ENCODE peak calls at places on chromosomes 11 and 22, in ten cellular contexts. Y, S, I, E, B, V, T, F, A and U are unnamed samples.

GRCh38 chr11:36818410-36818809 is 220.4 kb upstream of the RAG2 start:
- DNase-seq in T (no peak), V (peak; percentile 23), Y (peak; percentile 34), I (peak; percentile 13), F (no peak), E (no peak), A (no peak), B (no peak), S (no peak), U (no peak)

GRCh38 chr11:110779108-110779507 is 66.9 kb upstream of the ARHGAP20 start:
- DNase-seq in B (no peak), Y (no peak), F (no peak), E (no peak), T (no peak), A (no peak), I (no peak), V (no peak), S (no peak), U (no peak)

GRCh38 chr11:102458531-102458930 is 6.0 kb upstream of the TMEM123 start:
- DNase-seq in Y (no peak), E (no peak), A (no peak), F (no peak), T (no peak), I (no peak), S (no peak), B (peak; percentile 60), V (no peak), U (no peak)

GRCh38 chr11:115927823-115928329 is 423.7 kb upstream of the CADM1 start:
- DNase-seq in I (no peak), B (no peak), E (no peak), T (no peak), V (no peak), S (no peak), F (no peak), A (no peak), Y (no peak), U (no peak)

GRCh38 chr11:3856856-3857553 is 1.5 kb downstream of the STIM1 start:
- DNase-seq in A (no peak), Y (no peak), I (no peak), B (no peak), T (no peak), S (no peak), V (no peak), F (no peak), E (no peak), U (no peak)

GRCh38 chr22:44628273-44628672 is 73.7 kb upstream of the PRR5 start:
- DNase-seq in B (no peak), T (peak; percentile 63), V (no peak), S (no peak), E (no peak), A (no peak), I (no peak), F (no peak), Y (no peak), U (no peak)

GRCh38 chr11:83971063-83971462 is 684.9 kb upstream of the CCDC90B start:
- DNase-seq in E (no peak), T (no peak), F (no peak), V (no peak), A (peak; percentile 0), I (no peak), Y (peak; percentile 27), B (peak; percentile 1), S (peak; percentile 2), U (no peak)

GRCh38 chr11:7098235-7098832 is 9.5 kb downstream of the RBMXL2 start:
- DNase-seq in F (peak; percentile 39), E (no peak), V (peak; percentile 56), S (peak; percentile 25), A (peak; percentile 46), I (peak; percentile 67), B (peak; percentile 69), T (no peak), Y (peak; percentile 64), U (no peak)

DNA sequence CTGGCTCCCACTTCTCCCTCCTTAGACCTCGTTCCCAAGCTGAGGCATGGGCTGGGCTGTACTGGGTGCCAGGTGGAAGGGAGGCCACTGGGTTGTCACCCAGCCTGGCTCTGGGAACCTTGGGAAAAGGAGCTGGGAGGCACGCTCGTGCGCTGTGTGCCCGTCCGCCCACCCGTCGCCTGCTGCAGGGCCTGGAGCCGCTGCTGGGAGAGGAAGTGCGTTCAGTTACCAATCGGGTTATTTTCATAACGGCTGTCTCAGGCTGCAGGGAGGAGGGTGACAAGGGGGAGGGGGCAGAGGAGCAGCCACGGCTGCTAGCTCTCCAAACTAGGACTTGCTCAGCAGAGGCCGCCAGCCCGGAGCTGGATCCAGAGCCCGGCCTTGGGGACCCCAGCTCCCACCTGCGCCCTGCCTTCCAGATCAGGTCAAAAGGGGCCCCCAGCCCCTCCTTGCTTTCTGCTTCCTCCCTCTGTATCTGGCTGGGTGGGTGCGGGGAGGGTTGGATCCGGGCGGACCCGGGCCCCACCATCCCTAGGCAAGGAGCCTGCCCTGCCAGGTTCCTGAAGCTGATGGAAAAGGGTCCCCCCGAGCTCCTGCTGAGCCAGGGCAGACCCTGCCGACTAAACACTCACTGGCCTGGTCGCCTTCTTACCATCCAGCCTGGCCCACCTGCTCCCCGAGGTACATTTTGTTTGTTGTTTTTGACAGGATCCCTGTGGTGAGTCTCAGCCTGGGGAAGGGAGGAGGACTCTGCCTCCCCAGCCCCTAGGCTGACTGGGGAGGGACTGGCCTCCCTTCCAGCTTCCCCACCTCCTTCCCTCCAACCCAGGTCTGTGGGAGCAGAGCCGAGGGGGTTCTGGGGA is 14.3 kb downstream of the DGKZ start:
- DNase-seq in A (peak; percentile 72), V (no peak), B (peak; percentile 63), F (no peak), T (peak; percentile 87), E (peak; percentile 66), I (peak; percentile 82), Y (peak; percentile 87), S (no peak), U (no peak)
- H3K27ac ChIP-seq in A (peak overlapping the region; percentile 66), V (peak overlapping the region; percentile 67), B (peak overlapping the region; percentile 82), F (peak overlapping the region; percentile 85), T (no peak overlapping the region), E (peak overlapping the region; percentile 88), I (peak overlapping the region; percentile 94), Y (peak overlapping the region; percentile 77), S (no peak overlapping the region), U (peak overlapping the region; percentile 71)

DNA sequence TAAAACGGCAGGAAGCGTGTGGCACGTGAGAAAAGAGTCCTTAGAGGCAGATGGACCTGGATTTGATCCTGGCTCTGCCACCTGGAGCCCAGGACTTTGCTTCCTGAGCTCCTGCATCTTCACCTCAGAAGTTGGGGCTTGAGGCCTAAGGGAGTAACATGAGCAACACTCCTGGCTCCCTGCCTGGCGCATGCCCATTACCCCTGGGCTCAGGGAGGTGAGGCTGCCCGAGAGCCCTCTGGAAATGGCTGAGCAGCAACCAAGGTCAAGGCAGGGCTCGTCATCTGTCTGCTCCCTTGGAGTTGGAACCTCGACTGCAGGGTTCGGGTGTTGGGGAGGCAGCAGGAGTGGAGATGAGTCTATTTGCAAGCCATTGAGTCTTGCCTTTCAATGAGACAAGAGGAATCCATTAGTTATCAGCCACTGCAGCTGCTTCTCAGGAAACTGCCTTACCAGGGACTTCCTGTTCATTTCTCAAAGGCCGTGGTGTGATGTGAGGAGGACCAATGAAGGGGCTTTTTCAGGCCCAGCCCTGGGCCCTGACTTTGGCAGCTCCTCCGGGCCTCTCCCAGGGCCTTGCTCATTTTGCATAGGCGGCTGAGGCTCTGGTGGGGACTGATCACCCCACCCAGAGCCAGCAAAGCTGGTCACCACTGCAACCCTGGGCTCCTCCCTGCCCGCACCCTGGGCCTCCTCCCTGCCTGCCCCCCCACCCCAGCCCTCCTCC is 6.3 kb downstream of the FADS2 start:
- DNase-seq in S (no peak), T (peak; percentile 91), E (no peak), B (peak; percentile 92), Y (peak; percentile 20), I (peak; percentile 98), F (no peak), A (peak; percentile 47), V (no peak), U (no peak)
- H3K27ac ChIP-seq in S (no peak overlapping the region), T (peak overlapping the region; percentile 70), E (peak overlapping the region; percentile 83), B (peak overlapping the region; percentile 81), Y (no peak overlapping the region), I (peak overlapping the region; percentile 100), F (peak overlapping the region; percentile 83), A (peak overlapping the region; percentile 5), V (peak overlapping the region; percentile 55), U (peak overlapping the region; percentile 62)

GRCh38 chr11:75338516-75339218 is 12.8 kb downstream of the ARRB1 start:
- DNase-seq in V (no peak), Y (peak; percentile 82), T (no peak), E (no peak), F (no peak), I (no peak), A (peak; percentile 65), S (no peak), B (peak; percentile 32), U (no peak)

GRCh38 chr11:75341583-75341982 is 9.9 kb downstream of the ARRB1 start:
- DNase-seq in I (no peak), A (no peak), V (no peak), B (peak; percentile 35), S (no peak), T (no peak), E (no peak), F (no peak), Y (no peak), U (no peak)

GRCh38 chr11:75342231-75342918 is 9.1 kb downstream of the ARRB1 start:
- DNase-seq in I (no peak), S (no peak), V (no peak), B (no peak), F (no peak), T (no peak), Y (no peak), A (no peak), E (no peak), U (no peak)

GRCh38 chr11:75337195-75337654 is 14.2 kb downstream of the ARRB1 start:
- DNase-seq in V (no peak), I (peak; percentile 59), E (no peak), T (no peak), S (peak; percentile 48), Y (peak; percentile 74), B (peak; percentile 61), F (no peak), A (peak; percentile 60), U (no peak)

DNA sequence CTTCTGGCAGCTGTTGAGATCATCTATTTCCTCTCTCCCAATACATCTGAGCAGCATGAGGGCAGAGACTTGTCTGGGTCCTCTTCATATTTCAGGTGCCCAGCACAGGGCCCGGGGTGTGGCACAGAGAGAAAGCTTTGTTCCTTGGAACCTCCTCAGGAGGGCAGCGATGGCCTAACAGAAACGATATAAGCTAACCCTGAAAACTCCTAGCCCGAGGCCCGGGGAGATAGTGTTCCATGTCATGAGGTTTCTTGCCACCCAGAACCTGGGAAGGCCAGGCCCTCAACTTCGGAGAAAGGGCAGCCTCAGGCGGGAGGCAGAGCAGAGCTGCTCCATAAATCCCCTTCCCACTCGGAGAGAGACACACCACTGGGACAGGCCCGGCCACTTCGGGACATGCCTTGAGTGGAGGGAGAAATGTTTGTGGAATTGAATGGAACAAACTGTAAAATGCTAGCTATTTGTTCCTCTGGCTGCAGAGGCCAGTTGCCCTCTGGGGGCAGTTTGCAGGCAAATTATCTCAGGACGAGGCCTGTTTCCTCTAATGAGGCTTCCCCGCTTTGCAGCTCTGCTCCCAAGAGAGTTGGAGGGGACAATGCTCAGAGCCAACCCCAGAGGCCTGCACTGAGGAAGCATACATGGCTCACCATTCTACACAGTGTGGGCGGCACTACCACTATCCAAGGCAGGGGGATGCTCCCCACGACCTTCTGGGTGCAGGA is 11.6 kb downstream of the ARRB1 start:
- DNase-seq in S (no peak), E (no peak), B (no peak), T (no peak), V (peak; percentile 23), Y (no peak), F (no peak), A (no peak), I (no peak), U (no peak)
- H3K27ac ChIP-seq in S (no peak overlapping the region), E (peak overlapping the region; percentile 90), B (peak overlapping the region; percentile 44), T (no peak overlapping the region), V (no peak overlapping the region), Y (no peak overlapping the region), F (no peak overlapping the region), A (peak overlapping the region; percentile 35), I (peak overlapping the region; percentile 37), U (peak overlapping the region; percentile 72)

DNA sequence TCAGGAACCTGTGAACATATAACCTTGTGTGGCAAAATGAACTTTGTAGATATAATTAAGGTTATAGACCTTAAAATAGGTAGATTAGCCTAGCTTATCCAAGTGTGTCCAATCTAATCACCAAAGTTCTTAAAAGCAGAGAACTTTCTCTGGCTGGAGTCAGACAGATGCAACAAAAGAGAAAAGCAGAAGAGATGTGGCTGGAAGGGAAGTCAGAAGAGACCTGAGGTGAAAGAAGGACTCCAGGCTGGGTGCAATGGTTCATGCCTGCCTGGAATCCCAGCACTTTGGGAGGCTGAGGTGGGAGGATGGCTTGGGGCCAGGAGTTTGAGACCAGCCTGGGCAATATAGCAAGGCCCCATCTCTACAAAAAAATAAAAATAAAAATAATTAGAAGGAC is 39.4 kb upstream of the SWAP70 start:
- DNase-seq in T (no peak), B (no peak), E (no peak), A (no peak), I (no peak), Y (no peak), V (no peak), S (no peak), F (no peak), U (no peak)
- H3K27ac ChIP-seq in T (no peak overlapping the region), B (no peak overlapping the region), E (no peak overlapping the region), A (no peak overlapping the region), I (no peak overlapping the region), Y (no peak overlapping the region), V (no peak overlapping the region), S (no peak overlapping the region), F (no peak overlapping the region), U (no peak overlapping the region)